ENCODE peak calls at places on chromosomes 1 and 21, in eight cellular contexts. Y, P, T, N, K, O, V and X are unnamed samples.

GRCh38 chr1:110282395-110282794 is 56.8 kb upstream of the RBM15 start:
- DNase-seq in N (no peak), P (no peak), V (no peak), Y (no peak), O (no peak), T (no peak), K (no peak), X (no peak)

GRCh38 chr1:81799939-81800740 is 594 bp upstream of the ADGRL2 start:
- DNase-seq in V (no peak), T (no peak), Y (peak; percentile 66), K (no peak), P (no peak), N (no peak), O (peak; percentile 59), X (no peak)

GRCh38 chr1:30130106-30130505 is 593.3 kb downstream of the MATN1 start:
- DNase-seq in V (no peak), K (no peak), T (no peak), P (no peak), Y (no peak), O (no peak), N (no peak), X (no peak)

GRCh38 chr1:37752583-37753471 is 12.1 kb downstream of the EPHA10 start:
- DNase-seq in K (peak; percentile 23), P (no peak), V (no peak), Y (no peak), N (no peak), O (no peak), T (no peak), X (no peak)

GRCh38 chr1:33299461-33300155 is 21.3 kb downstream of the A3GALT2 start:
- DNase-seq in K (no peak), N (no peak), O (no peak), V (no peak), T (no peak), P (no peak), Y (no peak), X (no peak)

GRCh38 chr1:48916121-48917069 is 139.7 kb upstream of the BEND5 start:
- DNase-seq in O (peak; percentile 47), P (no peak), N (peak; percentile 2), V (no peak), Y (peak; percentile 65), K (no peak), T (peak; percentile 28), X (peak; percentile 57)

GRCh38 chr1:68383092-68383491 is 66.7 kb downstream of the RPE65 start:
- DNase-seq in N (no peak), T (no peak), O (no peak), K (no peak), P (no peak), V (no peak), Y (no peak), X (no peak)

GRCh38 chr1:113744114-113744513 is 15.2 kb downstream of the PHTF1 start:
- DNase-seq in T (no peak), O (no peak), Y (no peak), N (no peak), K (no peak), P (no peak), V (no peak), X (no peak)

GRCh38 chr1:41713557-41714327 is 205.0 kb downstream of the HIVEP3 start:
- DNase-seq in V (peak; percentile 7), N (no peak), O (peak; percentile 91), T (no peak), P (no peak), K (no peak), Y (peak; percentile 89), X (no peak)

GRCh38 chr1:39832294-39832693 is 43.6 kb upstream of the BMP8B start:
- DNase-seq in Y (no peak), O (no peak), N (no peak), V (no peak), K (no peak), P (no peak), T (no peak), X (no peak)

GRCh38 chr1:73065585-73065984 is 783.2 kb upstream of the NEGR1 start:
- DNase-seq in O (no peak), P (no peak), V (no peak), N (no peak), K (no peak), Y (no peak), T (no peak), X (no peak)

GRCh38 chr1:42439940-42440339 is 15.9 kb downstream of the ZMYND12 start:
- DNase-seq in P (no peak), T (peak; percentile 53), Y (peak; percentile 85), N (no peak), V (no peak), O (peak; percentile 69), K (no peak), X (no peak)

GRCh38 chr1:169877800-169878491 is 15.8 kb downstream of the SCYL3 start:
- DNase-seq in P (no peak), T (no peak), O (peak; percentile 67), N (no peak), V (no peak), K (no peak), Y (peak; percentile 28), X (no peak)

GRCh38 chr21:32364387-32364786 is 28.4 kb downstream of the URB1 start:
- DNase-seq in O (no peak), K (no peak), V (no peak), P (no peak), Y (no peak), N (no peak), T (no peak), X (no peak)

GRCh38 chr1:35340519-35340918 is 72.0 kb downstream of the ZMYM4 start:
- DNase-seq in N (no peak), P (no peak), K (no peak), T (no peak), O (no peak), Y (no peak), V (no peak), X (no peak)

GRCh38 chr1:22325531-22326371 is 125.9 kb upstream of the ZBTB40 start:
- DNase-seq in Y (no peak), T (no peak), P (no peak), V (no peak), K (no peak), N (no peak), O (no peak), X (no peak)

GRCh38 chr1:36576118-36576517 is 93.4 kb upstream of the CSF3R start:
- DNase-seq in N (peak; percentile 19), P (peak; percentile 45), Y (no peak), K (peak; percentile 57), V (peak; percentile 54), T (no peak), O (peak; percentile 34), X (peak; percentile 45)

GRCh38 chr1:79929356-79929755 is 922.8 kb upstream of the ADGRL4 start:
- DNase-seq in N (no peak), Y (peak; percentile 2), P (no peak), K (no peak), O (peak; percentile 26), T (no peak), V (no peak), X (no peak)

GRCh38 chr1:86018311-86018923 is 138.2 kb downstream of the COL24A1 start:
- DNase-seq in P (no peak), Y (no peak), N (peak; percentile 42), V (no peak), K (no peak), T (peak; percentile 54), O (peak; percentile 46), X (peak; percentile 11)

GRCh38 chr1:172394167-172394751 is 26.2 kb upstream of the C1orf105 start:
- DNase-seq in T (no peak), P (peak; percentile 49), N (no peak), O (no peak), V (peak; percentile 43), Y (no peak), K (peak; percentile 51), X (no peak)

GRCh38 chr1:50735443-50735842 is 224.6 kb downstream of the FAF1 start:
- DNase-seq in V (no peak), O (peak; percentile 28), T (no peak), N (peak; percentile 24), Y (peak; percentile 3), P (no peak), K (no peak), X (no peak)

GRCh38 chr1:11707621-11708276 is 16.2 kb downstream of the DRAXIN start:
- DNase-seq in T (no peak), K (no peak), V (no peak), Y (no peak), O (no peak), P (no peak), N (no peak), X (no peak)

GRCh38 chr1:20440785-20441200 is 45.2 kb downstream of the CAMK2N1 start:
- DNase-seq in T (no peak), K (peak; percentile 45), Y (peak; percentile 18), O (peak; percentile 56), N (no peak), P (peak; percentile 30), V (peak; percentile 38), X (peak; percentile 54)

GRCh38 chr1:153790282-153790995 is 15.2 kb downstream of the SLC27A3 start:
- DNase-seq in Y (peak; percentile 60), P (no peak), N (peak; percentile 72), K (no peak), T (no peak), V (no peak), O (peak; percentile 60), X (no peak)

GRCh38 chr1:160779662-160780397 is 16.1 kb upstream of the LY9 start:
- DNase-seq in V (peak; percentile 43), O (peak; percentile 26), N (peak; percentile 13), P (peak; percentile 46), Y (no peak), K (peak; percentile 45), T (no peak), X (peak; percentile 43)

GRCh38 chr1:3074297-3074741 is 5.3 kb downstream of the PRDM16 start:
- DNase-seq in K (no peak), V (no peak), P (no peak), Y (peak; percentile 20), T (no peak), N (no peak), O (no peak), X (no peak)

GRCh38 chr1:157411064-157411463 is 141.3 kb downstream of the FCRL5 start:
- DNase-seq in Y (no peak), T (no peak), K (no peak), P (no peak), O (no peak), N (no peak), V (no peak), X (no peak)

GRCh38 chr1:8293641-8294169 is 24.2 kb upstream of the SLC45A1 start:
- DNase-seq in V (no peak), O (no peak), K (no peak), Y (no peak), N (no peak), P (no peak), T (no peak), X (no peak)

GRCh38 chr1:11654571-11655262 is at the start of gene FBXO44:
- DNase-seq in V (peak; percentile 78), P (peak; percentile 72), K (peak; percentile 67), T (no peak), N (no peak), Y (no peak), O (peak; percentile 21), X (no peak)